ENCODE peak calls at places on chromosomes 1 and 21, in nine cellular contexts. One of them, this sample, is unnamed.

GRCh38 chr1:82086739-82087138 is 286.0 kb downstream of the ADGRL2 start:
- DNase-seq in activated gamma-delta T cell treated with anti-CD3 and anti-CD28 coated beads, Interleukin-2, amount 50 U/mL, for 16 hours: no peak
- DNase-seq in stimulated activated CD4-positive, alpha-beta T cell treated with anti-CD3 and anti-CD28 coated beads, Interleukin-2, amount 100 ng/mL, for 24 hours: no peak
- DNase-seq in IMR-90: no peak
- DNase-seq in left lung: no peak
- DNase-seq in NCI-H345: no peak
- DNase-seq in tibial nerve: no peak
- DNase-seq in NCI-H187 treated with DMSO at 0.1 percent for 48 hours: no peak
- DNase-seq in cerebellar nuclear complex: no peak
- DNase-seq in this sample: no peak

GRCh38 chr1:153697873-153698647 is 19.6 kb downstream of the NPR1 start:
- DNase-seq in activated gamma-delta T cell treated with anti-CD3 and anti-CD28 coated beads, Interleukin-2, amount 50 U/mL, for 16 hours: no peak
- DNase-seq in stimulated activated CD4-positive, alpha-beta T cell treated with anti-CD3 and anti-CD28 coated beads, Interleukin-2, amount 100 ng/mL, for 24 hours: no peak
- DNase-seq in IMR-90: no peak
- DNase-seq in left lung: peak
- DNase-seq in NCI-H345: no peak
- DNase-seq in tibial nerve: peak
- DNase-seq in NCI-H187 treated with DMSO at 0.1 percent for 48 hours: no peak
- DNase-seq in cerebellar nuclear complex: no peak
- DNase-seq in this sample: peak

GRCh38 chr1:159746676-159747075 is 32.3 kb upstream of the CRP start:
- DNase-seq in activated gamma-delta T cell treated with anti-CD3 and anti-CD28 coated beads, Interleukin-2, amount 50 U/mL, for 16 hours: no peak
- DNase-seq in stimulated activated CD4-positive, alpha-beta T cell treated with anti-CD3 and anti-CD28 coated beads, Interleukin-2, amount 100 ng/mL, for 24 hours: no peak
- DNase-seq in IMR-90: no peak
- DNase-seq in left lung: no peak
- DNase-seq in NCI-H345: no peak
- DNase-seq in tibial nerve: no peak
- DNase-seq in NCI-H187 treated with DMSO at 0.1 percent for 48 hours: no peak
- DNase-seq in cerebellar nuclear complex: no peak
- DNase-seq in this sample: no peak

GRCh38 chr1:11455925-11456580 is 22.9 kb upstream of the DISP3 start:
- DNase-seq in activated gamma-delta T cell treated with anti-CD3 and anti-CD28 coated beads, Interleukin-2, amount 50 U/mL, for 16 hours: no peak
- DNase-seq in stimulated activated CD4-positive, alpha-beta T cell treated with anti-CD3 and anti-CD28 coated beads, Interleukin-2, amount 100 ng/mL, for 24 hours: no peak
- DNase-seq in IMR-90: no peak
- DNase-seq in left lung: no peak
- DNase-seq in NCI-H345: no peak
- DNase-seq in tibial nerve: no peak
- DNase-seq in NCI-H187 treated with DMSO at 0.1 percent for 48 hours: no peak
- DNase-seq in cerebellar nuclear complex: no peak
- DNase-seq in this sample: no peak

GRCh38 chr1:173016409-173016808 is 34.3 kb downstream of the TNFSF18 start:
- DNase-seq in activated gamma-delta T cell treated with anti-CD3 and anti-CD28 coated beads, Interleukin-2, amount 50 U/mL, for 16 hours: no peak
- DNase-seq in stimulated activated CD4-positive, alpha-beta T cell treated with anti-CD3 and anti-CD28 coated beads, Interleukin-2, amount 100 ng/mL, for 24 hours: no peak
- DNase-seq in IMR-90: no peak
- DNase-seq in left lung: no peak
- DNase-seq in NCI-H345: no peak
- DNase-seq in tibial nerve: no peak
- DNase-seq in NCI-H187 treated with DMSO at 0.1 percent for 48 hours: no peak
- DNase-seq in cerebellar nuclear complex: no peak
- DNase-seq in this sample: no peak

GRCh38 chr1:171472183-171472647 is 13.1 kb upstream of the PRRC2C start:
- DNase-seq in activated gamma-delta T cell treated with anti-CD3 and anti-CD28 coated beads, Interleukin-2, amount 50 U/mL, for 16 hours: no peak
- DNase-seq in stimulated activated CD4-positive, alpha-beta T cell treated with anti-CD3 and anti-CD28 coated beads, Interleukin-2, amount 100 ng/mL, for 24 hours: no peak
- DNase-seq in IMR-90: no peak
- DNase-seq in left lung: no peak
- DNase-seq in NCI-H345: no peak
- DNase-seq in tibial nerve: no peak
- DNase-seq in NCI-H187 treated with DMSO at 0.1 percent for 48 hours: no peak
- DNase-seq in cerebellar nuclear complex: no peak
- DNase-seq in this sample: no peak

GRCh38 chr21:29737188-29737587 is 202.6 kb downstream of the GRIK1 start:
- DNase-seq in activated gamma-delta T cell treated with anti-CD3 and anti-CD28 coated beads, Interleukin-2, amount 50 U/mL, for 16 hours: no peak
- DNase-seq in stimulated activated CD4-positive, alpha-beta T cell treated with anti-CD3 and anti-CD28 coated beads, Interleukin-2, amount 100 ng/mL, for 24 hours: no peak
- DNase-seq in IMR-90: no peak
- DNase-seq in left lung: no peak
- DNase-seq in NCI-H345: no peak
- DNase-seq in tibial nerve: no peak
- DNase-seq in NCI-H187 treated with DMSO at 0.1 percent for 48 hours: no peak
- DNase-seq in cerebellar nuclear complex: no peak
- DNase-seq in this sample: no peak

GRCh38 chr1:68230901-68231626 is 1.3 kb downstream of the WLS start:
- DNase-seq in activated gamma-delta T cell treated with anti-CD3 and anti-CD28 coated beads, Interleukin-2, amount 50 U/mL, for 16 hours: no peak
- DNase-seq in stimulated activated CD4-positive, alpha-beta T cell treated with anti-CD3 and anti-CD28 coated beads, Interleukin-2, amount 100 ng/mL, for 24 hours: no peak
- DNase-seq in IMR-90: no peak
- DNase-seq in left lung: peak
- DNase-seq in NCI-H345: no peak
- DNase-seq in tibial nerve: no peak
- DNase-seq in NCI-H187 treated with DMSO at 0.1 percent for 48 hours: no peak
- DNase-seq in cerebellar nuclear complex: no peak
- DNase-seq in this sample: no peak

GRCh38 chr1:234911787-234912186 is 216.8 kb downstream of the TOMM20 start:
- DNase-seq in activated gamma-delta T cell treated with anti-CD3 and anti-CD28 coated beads, Interleukin-2, amount 50 U/mL, for 16 hours: peak
- DNase-seq in stimulated activated CD4-positive, alpha-beta T cell treated with anti-CD3 and anti-CD28 coated beads, Interleukin-2, amount 100 ng/mL, for 24 hours: no peak
- DNase-seq in IMR-90: no peak
- DNase-seq in left lung: no peak
- DNase-seq in NCI-H345: no peak
- DNase-seq in tibial nerve: no peak
- DNase-seq in NCI-H187 treated with DMSO at 0.1 percent for 48 hours: no peak
- DNase-seq in cerebellar nuclear complex: no peak
- DNase-seq in this sample: no peak

GRCh38 chr1:215279682-215280081 is 197.1 kb downstream of the KCNK2 start:
- DNase-seq in activated gamma-delta T cell treated with anti-CD3 and anti-CD28 coated beads, Interleukin-2, amount 50 U/mL, for 16 hours: no peak
- DNase-seq in stimulated activated CD4-positive, alpha-beta T cell treated with anti-CD3 and anti-CD28 coated beads, Interleukin-2, amount 100 ng/mL, for 24 hours: no peak
- DNase-seq in IMR-90: no peak
- DNase-seq in left lung: no peak
- DNase-seq in NCI-H345: peak
- DNase-seq in tibial nerve: no peak
- DNase-seq in NCI-H187 treated with DMSO at 0.1 percent for 48 hours: no peak
- DNase-seq in cerebellar nuclear complex: no peak
- DNase-seq in this sample: no peak

GRCh38 chr1:154327466-154328317 is 2.4 kb downstream of the ATP8B2 start:
- DNase-seq in activated gamma-delta T cell treated with anti-CD3 and anti-CD28 coated beads, Interleukin-2, amount 50 U/mL, for 16 hours: no peak
- DNase-seq in stimulated activated CD4-positive, alpha-beta T cell treated with anti-CD3 and anti-CD28 coated beads, Interleukin-2, amount 100 ng/mL, for 24 hours: no peak
- DNase-seq in IMR-90: no peak
- DNase-seq in left lung: no peak
- DNase-seq in NCI-H345: peak
- DNase-seq in tibial nerve: no peak
- DNase-seq in NCI-H187 treated with DMSO at 0.1 percent for 48 hours: peak
- DNase-seq in cerebellar nuclear complex: no peak
- DNase-seq in this sample: no peak

GRCh38 chr1:77543822-77544448 is 138.5 kb downstream of the ZZZ3 start:
- DNase-seq in activated gamma-delta T cell treated with anti-CD3 and anti-CD28 coated beads, Interleukin-2, amount 50 U/mL, for 16 hours: no peak
- DNase-seq in stimulated activated CD4-positive, alpha-beta T cell treated with anti-CD3 and anti-CD28 coated beads, Interleukin-2, amount 100 ng/mL, for 24 hours: no peak
- DNase-seq in IMR-90: peak
- DNase-seq in left lung: no peak
- DNase-seq in NCI-H345: peak
- DNase-seq in tibial nerve: no peak
- DNase-seq in NCI-H187 treated with DMSO at 0.1 percent for 48 hours: no peak
- DNase-seq in cerebellar nuclear complex: no peak
- DNase-seq in this sample: no peak

GRCh38 chr1:33300673-33301072 is 20.2 kb downstream of the A3GALT2 start:
- DNase-seq in activated gamma-delta T cell treated with anti-CD3 and anti-CD28 coated beads, Interleukin-2, amount 50 U/mL, for 16 hours: no peak
- DNase-seq in stimulated activated CD4-positive, alpha-beta T cell treated with anti-CD3 and anti-CD28 coated beads, Interleukin-2, amount 100 ng/mL, for 24 hours: no peak
- DNase-seq in IMR-90: peak
- DNase-seq in left lung: no peak
- DNase-seq in NCI-H345: no peak
- DNase-seq in tibial nerve: peak
- DNase-seq in NCI-H187 treated with DMSO at 0.1 percent for 48 hours: no peak
- DNase-seq in cerebellar nuclear complex: no peak
- DNase-seq in this sample: peak

GRCh38 chr1:85027242-85027983 is 20.9 kb downstream of the MCOLN3 start:
- DNase-seq in activated gamma-delta T cell treated with anti-CD3 and anti-CD28 coated beads, Interleukin-2, amount 50 U/mL, for 16 hours: no peak
- DNase-seq in stimulated activated CD4-positive, alpha-beta T cell treated with anti-CD3 and anti-CD28 coated beads, Interleukin-2, amount 100 ng/mL, for 24 hours: no peak
- DNase-seq in IMR-90: peak
- DNase-seq in left lung: no peak
- DNase-seq in NCI-H345: no peak
- DNase-seq in tibial nerve: no peak
- DNase-seq in NCI-H187 treated with DMSO at 0.1 percent for 48 hours: no peak
- DNase-seq in cerebellar nuclear complex: no peak
- DNase-seq in this sample: peak

GRCh38 chr1:11759791-11760190 is 2.2 kb upstream of the C1orf167 start:
- DNase-seq in activated gamma-delta T cell treated with anti-CD3 and anti-CD28 coated beads, Interleukin-2, amount 50 U/mL, for 16 hours: no peak
- DNase-seq in stimulated activated CD4-positive, alpha-beta T cell treated with anti-CD3 and anti-CD28 coated beads, Interleukin-2, amount 100 ng/mL, for 24 hours: no peak
- DNase-seq in IMR-90: no peak
- DNase-seq in left lung: no peak
- DNase-seq in NCI-H345: no peak
- DNase-seq in tibial nerve: no peak
- DNase-seq in NCI-H187 treated with DMSO at 0.1 percent for 48 hours: no peak
- DNase-seq in cerebellar nuclear complex: no peak
- DNase-seq in this sample: no peak

GRCh38 chr1:86434031-86434430 is 10.1 kb downstream of the CLCA2 start:
- DNase-seq in activated gamma-delta T cell treated with anti-CD3 and anti-CD28 coated beads, Interleukin-2, amount 50 U/mL, for 16 hours: no peak
- DNase-seq in stimulated activated CD4-positive, alpha-beta T cell treated with anti-CD3 and anti-CD28 coated beads, Interleukin-2, amount 100 ng/mL, for 24 hours: no peak
- DNase-seq in IMR-90: no peak
- DNase-seq in left lung: no peak
- DNase-seq in NCI-H345: no peak
- DNase-seq in tibial nerve: no peak
- DNase-seq in NCI-H187 treated with DMSO at 0.1 percent for 48 hours: no peak
- DNase-seq in cerebellar nuclear complex: no peak
- DNase-seq in this sample: peak

GRCh38 chr1:219067350-219067712 is 106.3 kb upstream of the LYPLAL1 start:
- DNase-seq in activated gamma-delta T cell treated with anti-CD3 and anti-CD28 coated beads, Interleukin-2, amount 50 U/mL, for 16 hours: no peak
- DNase-seq in stimulated activated CD4-positive, alpha-beta T cell treated with anti-CD3 and anti-CD28 coated beads, Interleukin-2, amount 100 ng/mL, for 24 hours: no peak
- DNase-seq in IMR-90: no peak
- DNase-seq in left lung: no peak
- DNase-seq in NCI-H345: no peak
- DNase-seq in tibial nerve: no peak
- DNase-seq in NCI-H187 treated with DMSO at 0.1 percent for 48 hours: no peak
- DNase-seq in cerebellar nuclear complex: no peak
- DNase-seq in this sample: no peak

GRCh38 chr1:211634931-211635330 is 40.5 kb downstream of the NEK2 start:
- DNase-seq in activated gamma-delta T cell treated with anti-CD3 and anti-CD28 coated beads, Interleukin-2, amount 50 U/mL, for 16 hours: no peak
- DNase-seq in stimulated activated CD4-positive, alpha-beta T cell treated with anti-CD3 and anti-CD28 coated beads, Interleukin-2, amount 100 ng/mL, for 24 hours: no peak
- DNase-seq in IMR-90: no peak
- DNase-seq in left lung: no peak
- DNase-seq in NCI-H345: no peak
- DNase-seq in tibial nerve: no peak
- DNase-seq in NCI-H187 treated with DMSO at 0.1 percent for 48 hours: no peak
- DNase-seq in cerebellar nuclear complex: no peak
- DNase-seq in this sample: no peak

GRCh38 chr1:59055908-59056719 is 240.8 kb upstream of the FGGY start:
- DNase-seq in activated gamma-delta T cell treated with anti-CD3 and anti-CD28 coated beads, Interleukin-2, amount 50 U/mL, for 16 hours: no peak
- DNase-seq in stimulated activated CD4-positive, alpha-beta T cell treated with anti-CD3 and anti-CD28 coated beads, Interleukin-2, amount 100 ng/mL, for 24 hours: no peak
- DNase-seq in IMR-90: no peak
- DNase-seq in left lung: no peak
- DNase-seq in NCI-H345: no peak
- DNase-seq in tibial nerve: no peak
- DNase-seq in NCI-H187 treated with DMSO at 0.1 percent for 48 hours: no peak
- DNase-seq in cerebellar nuclear complex: no peak
- DNase-seq in this sample: peak

GRCh38 chr1:114150016-114150415 is 3.7 kb downstream of the SYT6 start:
- DNase-seq in activated gamma-delta T cell treated with anti-CD3 and anti-CD28 coated beads, Interleukin-2, amount 50 U/mL, for 16 hours: no peak
- DNase-seq in stimulated activated CD4-positive, alpha-beta T cell treated with anti-CD3 and anti-CD28 coated beads, Interleukin-2, amount 100 ng/mL, for 24 hours: no peak
- DNase-seq in IMR-90: no peak
- DNase-seq in left lung: no peak
- DNase-seq in NCI-H345: no peak
- DNase-seq in tibial nerve: no peak
- DNase-seq in NCI-H187 treated with DMSO at 0.1 percent for 48 hours: no peak
- DNase-seq in cerebellar nuclear complex: no peak
- DNase-seq in this sample: no peak

GRCh38 chr1:40105028-40105427 is 8.0 kb upstream of the PPT1 start:
- DNase-seq in activated gamma-delta T cell treated with anti-CD3 and anti-CD28 coated beads, Interleukin-2, amount 50 U/mL, for 16 hours: no peak
- DNase-seq in stimulated activated CD4-positive, alpha-beta T cell treated with anti-CD3 and anti-CD28 coated beads, Interleukin-2, amount 100 ng/mL, for 24 hours: no peak
- DNase-seq in IMR-90: no peak
- DNase-seq in left lung: no peak
- DNase-seq in NCI-H345: no peak
- DNase-seq in tibial nerve: no peak
- DNase-seq in NCI-H187 treated with DMSO at 0.1 percent for 48 hours: no peak
- DNase-seq in cerebellar nuclear complex: no peak
- DNase-seq in this sample: no peak

GRCh38 chr1:156319664-156320063 is 18.4 kb downstream of the CCT3 start:
- DNase-seq in activated gamma-delta T cell treated with anti-CD3 and anti-CD28 coated beads, Interleukin-2, amount 50 U/mL, for 16 hours: no peak
- DNase-seq in stimulated activated CD4-positive, alpha-beta T cell treated with anti-CD3 and anti-CD28 coated beads, Interleukin-2, amount 100 ng/mL, for 24 hours: no peak
- DNase-seq in IMR-90: peak
- DNase-seq in left lung: no peak
- DNase-seq in NCI-H345: peak
- DNase-seq in tibial nerve: peak
- DNase-seq in NCI-H187 treated with DMSO at 0.1 percent for 48 hours: no peak
- DNase-seq in cerebellar nuclear complex: no peak
- DNase-seq in this sample: peak

GRCh38 chr1:178278135-178278534 is 184.2 kb downstream of the RASAL2 start:
- DNase-seq in activated gamma-delta T cell treated with anti-CD3 and anti-CD28 coated beads, Interleukin-2, amount 50 U/mL, for 16 hours: no peak
- DNase-seq in stimulated activated CD4-positive, alpha-beta T cell treated with anti-CD3 and anti-CD28 coated beads, Interleukin-2, amount 100 ng/mL, for 24 hours: no peak
- DNase-seq in IMR-90: no peak
- DNase-seq in left lung: no peak
- DNase-seq in NCI-H345: no peak
- DNase-seq in tibial nerve: no peak
- DNase-seq in NCI-H187 treated with DMSO at 0.1 percent for 48 hours: no peak
- DNase-seq in cerebellar nuclear complex: no peak
- DNase-seq in this sample: peak

GRCh38 chr21:42799516-42799915 is 79.8 kb downstream of the WDR4 start:
- DNase-seq in activated gamma-delta T cell treated with anti-CD3 and anti-CD28 coated beads, Interleukin-2, amount 50 U/mL, for 16 hours: no peak
- DNase-seq in stimulated activated CD4-positive, alpha-beta T cell treated with anti-CD3 and anti-CD28 coated beads, Interleukin-2, amount 100 ng/mL, for 24 hours: no peak
- DNase-seq in IMR-90: no peak
- DNase-seq in left lung: no peak
- DNase-seq in NCI-H345: no peak
- DNase-seq in tibial nerve: no peak
- DNase-seq in NCI-H187 treated with DMSO at 0.1 percent for 48 hours: no peak
- DNase-seq in cerebellar nuclear complex: no peak
- DNase-seq in this sample: no peak

GRCh38 chr1:31703431-31704260 is at the start of gene COL16A1:
- DNase-seq in activated gamma-delta T cell treated with anti-CD3 and anti-CD28 coated beads, Interleukin-2, amount 50 U/mL, for 16 hours: no peak
- DNase-seq in stimulated activated CD4-positive, alpha-beta T cell treated with anti-CD3 and anti-CD28 coated beads, Interleukin-2, amount 100 ng/mL, for 24 hours: no peak
- DNase-seq in IMR-90: peak
- DNase-seq in left lung: no peak
- DNase-seq in NCI-H345: peak
- DNase-seq in tibial nerve: peak
- DNase-seq in NCI-H187 treated with DMSO at 0.1 percent for 48 hours: no peak
- DNase-seq in cerebellar nuclear complex: no peak
- DNase-seq in this sample: peak

GRCh38 chr1:18015719-18016118 is 91.9 kb upstream of the IGSF21 start:
- DNase-seq in activated gamma-delta T cell treated with anti-CD3 and anti-CD28 coated beads, Interleukin-2, amount 50 U/mL, for 16 hours: no peak
- DNase-seq in stimulated activated CD4-positive, alpha-beta T cell treated with anti-CD3 and anti-CD28 coated beads, Interleukin-2, amount 100 ng/mL, for 24 hours: no peak
- DNase-seq in IMR-90: no peak
- DNase-seq in left lung: no peak
- DNase-seq in NCI-H345: peak
- DNase-seq in tibial nerve: no peak
- DNase-seq in NCI-H187 treated with DMSO at 0.1 percent for 48 hours: no peak
- DNase-seq in cerebellar nuclear complex: peak
- DNase-seq in this sample: no peak

GRCh38 chr1:71656902-71657301 is 576.1 kb upstream of the ZRANB2 start:
- DNase-seq in activated gamma-delta T cell treated with anti-CD3 and anti-CD28 coated beads, Interleukin-2, amount 50 U/mL, for 16 hours: no peak
- DNase-seq in stimulated activated CD4-positive, alpha-beta T cell treated with anti-CD3 and anti-CD28 coated beads, Interleukin-2, amount 100 ng/mL, for 24 hours: no peak
- DNase-seq in IMR-90: peak
- DNase-seq in left lung: no peak
- DNase-seq in NCI-H345: no peak
- DNase-seq in tibial nerve: no peak
- DNase-seq in NCI-H187 treated with DMSO at 0.1 percent for 48 hours: no peak
- DNase-seq in cerebellar nuclear complex: no peak
- DNase-seq in this sample: peak

GRCh38 chr1:245549981-245550701 is 395.4 kb downstream of the KIF26B start:
- DNase-seq in activated gamma-delta T cell treated with anti-CD3 and anti-CD28 coated beads, Interleukin-2, amount 50 U/mL, for 16 hours: no peak
- DNase-seq in stimulated activated CD4-positive, alpha-beta T cell treated with anti-CD3 and anti-CD28 coated beads, Interleukin-2, amount 100 ng/mL, for 24 hours: no peak
- DNase-seq in IMR-90: no peak
- DNase-seq in left lung: no peak
- DNase-seq in NCI-H345: no peak
- DNase-seq in tibial nerve: no peak
- DNase-seq in NCI-H187 treated with DMSO at 0.1 percent for 48 hours: no peak
- DNase-seq in cerebellar nuclear complex: no peak
- DNase-seq in this sample: no peak

GRCh38 chr1:197737916-197738315 is 37.4 kb downstream of the DENND1B start:
- DNase-seq in activated gamma-delta T cell treated with anti-CD3 and anti-CD28 coated beads, Interleukin-2, amount 50 U/mL, for 16 hours: no peak
- DNase-seq in stimulated activated CD4-positive, alpha-beta T cell treated with anti-CD3 and anti-CD28 coated beads, Interleukin-2, amount 100 ng/mL, for 24 hours: no peak
- DNase-seq in IMR-90: no peak
- DNase-seq in left lung: no peak
- DNase-seq in NCI-H345: peak
- DNase-seq in tibial nerve: no peak
- DNase-seq in NCI-H187 treated with DMSO at 0.1 percent for 48 hours: peak
- DNase-seq in cerebellar nuclear complex: peak
- DNase-seq in this sample: no peak

GRCh38 chr1:201226859-201227488 is 36.4 kb downstream of the IGFN1 start:
- DNase-seq in activated gamma-delta T cell treated with anti-CD3 and anti-CD28 coated beads, Interleukin-2, amount 50 U/mL, for 16 hours: no peak
- DNase-seq in stimulated activated CD4-positive, alpha-beta T cell treated with anti-CD3 and anti-CD28 coated beads, Interleukin-2, amount 100 ng/mL, for 24 hours: no peak
- DNase-seq in IMR-90: no peak
- DNase-seq in left lung: no peak
- DNase-seq in NCI-H345: no peak
- DNase-seq in tibial nerve: no peak
- DNase-seq in NCI-H187 treated with DMSO at 0.1 percent for 48 hours: no peak
- DNase-seq in cerebellar nuclear complex: no peak
- DNase-seq in this sample: no peak

GRCh38 chr1:75233302-75233929 is 99.2 kb downstream of the LHX8 start:
- DNase-seq in activated gamma-delta T cell treated with anti-CD3 and anti-CD28 coated beads, Interleukin-2, amount 50 U/mL, for 16 hours: no peak
- DNase-seq in stimulated activated CD4-positive, alpha-beta T cell treated with anti-CD3 and anti-CD28 coated beads, Interleukin-2, amount 100 ng/mL, for 24 hours: no peak
- DNase-seq in IMR-90: peak
- DNase-seq in left lung: no peak
- DNase-seq in NCI-H345: peak
- DNase-seq in tibial nerve: no peak
- DNase-seq in NCI-H187 treated with DMSO at 0.1 percent for 48 hours: no peak
- DNase-seq in cerebellar nuclear complex: no peak
- DNase-seq in this sample: peak

This sample was measured in fibroblast of villous mesenchyme.